ENCODE peak calls at places on chromosomes 4 and X, in ten cellular contexts. One of them, this sample, is unnamed.
A peak's percentile ranks its signal among the peaks of the same experiment; 100 is the strongest.

GRCh38 chrX:39769748-39770147 is 328.0 kb downstream of the BCOR start:
- DNase-seq in NCI-H2081: no peak
- DNase-seq in glutamatergic neuron: no peak
- DNase-seq in stimulated activated CD8-positive, alpha-beta memory T cell treated with anti-CD3 and anti-CD28 coated beads, Interleukin-12 subunit alpha, Interleukin-12 subunit beta, amount 100 ng/mL, for 4 hours: no peak
- DNase-seq in T47D: no peak
- DNase-seq in stimulated activated CD4-positive, alpha-beta T cell treated with anti-CD3 and anti-CD28 coated beads, TNF-alpha, amount 100 ng/mL, for 1 hour: no peak
- DNase-seq in sigmoid colon: no peak
- DNase-seq in GM13976: no peak
- DNase-seq in PC-9: no peak
- DNase-seq in KBM-7: no peak
- DNase-seq in this sample: no peak

GRCh38 chr4:176794151-176794550 is 1.4 kb upstream of the VEGFC start:
- DNase-seq in NCI-H2081: no peak
- DNase-seq in glutamatergic neuron: no peak
- DNase-seq in stimulated activated CD8-positive, alpha-beta memory T cell treated with anti-CD3 and anti-CD28 coated beads, Interleukin-12 subunit alpha, Interleukin-12 subunit beta, amount 100 ng/mL, for 4 hours: no peak
- DNase-seq in T47D: peak; percentile 20
- DNase-seq in stimulated activated CD4-positive, alpha-beta T cell treated with anti-CD3 and anti-CD28 coated beads, TNF-alpha, amount 100 ng/mL, for 1 hour: no peak
- DNase-seq in sigmoid colon: no peak
- DNase-seq in GM13976: no peak
- DNase-seq in PC-9: no peak
- DNase-seq in KBM-7: no peak
- DNase-seq in this sample: no peak

GRCh38 chrX:69307736-69308135 is 142.5 kb upstream of the PJA1 start:
- DNase-seq in NCI-H2081: no peak
- DNase-seq in glutamatergic neuron: peak; percentile 43
- DNase-seq in stimulated activated CD8-positive, alpha-beta memory T cell treated with anti-CD3 and anti-CD28 coated beads, Interleukin-12 subunit alpha, Interleukin-12 subunit beta, amount 100 ng/mL, for 4 hours: no peak
- DNase-seq in T47D: no peak
- DNase-seq in stimulated activated CD4-positive, alpha-beta T cell treated with anti-CD3 and anti-CD28 coated beads, TNF-alpha, amount 100 ng/mL, for 1 hour: no peak
- DNase-seq in sigmoid colon: no peak
- DNase-seq in GM13976: no peak
- DNase-seq in PC-9: no peak
- DNase-seq in KBM-7: no peak
- DNase-seq in this sample: no peak

GRCh38 chrX:38326086-38326485 is 1.2 kb downstream of the RPGR start:
- DNase-seq in NCI-H2081: no peak
- DNase-seq in glutamatergic neuron: no peak
- DNase-seq in stimulated activated CD8-positive, alpha-beta memory T cell treated with anti-CD3 and anti-CD28 coated beads, Interleukin-12 subunit alpha, Interleukin-12 subunit beta, amount 100 ng/mL, for 4 hours: no peak
- DNase-seq in T47D: no peak
- DNase-seq in stimulated activated CD4-positive, alpha-beta T cell treated with anti-CD3 and anti-CD28 coated beads, TNF-alpha, amount 100 ng/mL, for 1 hour: no peak
- DNase-seq in sigmoid colon: no peak
- DNase-seq in GM13976: no peak
- DNase-seq in PC-9: no peak
- DNase-seq in KBM-7: no peak
- DNase-seq in this sample: no peak

GRCh38 chr4:147683172-147683571 is 791 bp downstream of the PRMT9 start:
- DNase-seq in NCI-H2081: peak; percentile 6
- DNase-seq in glutamatergic neuron: no peak
- DNase-seq in stimulated activated CD8-positive, alpha-beta memory T cell treated with anti-CD3 and anti-CD28 coated beads, Interleukin-12 subunit alpha, Interleukin-12 subunit beta, amount 100 ng/mL, for 4 hours: no peak
- DNase-seq in T47D: peak; percentile 7
- DNase-seq in stimulated activated CD4-positive, alpha-beta T cell treated with anti-CD3 and anti-CD28 coated beads, TNF-alpha, amount 100 ng/mL, for 1 hour: no peak
- DNase-seq in sigmoid colon: peak; percentile 76
- DNase-seq in GM13976: peak; percentile 40
- DNase-seq in PC-9: no peak
- DNase-seq in KBM-7: peak; percentile 47
- DNase-seq in this sample: peak; percentile 42

GRCh38 chrX:153651540-153652079 is 4.6 kb downstream of the DUSP9 start:
- DNase-seq in NCI-H2081: no peak
- DNase-seq in glutamatergic neuron: no peak
- DNase-seq in stimulated activated CD8-positive, alpha-beta memory T cell treated with anti-CD3 and anti-CD28 coated beads, Interleukin-12 subunit alpha, Interleukin-12 subunit beta, amount 100 ng/mL, for 4 hours: no peak
- DNase-seq in T47D: peak; percentile 35
- DNase-seq in stimulated activated CD4-positive, alpha-beta T cell treated with anti-CD3 and anti-CD28 coated beads, TNF-alpha, amount 100 ng/mL, for 1 hour: no peak
- DNase-seq in sigmoid colon: peak; percentile 20
- DNase-seq in GM13976: no peak
- DNase-seq in PC-9: no peak
- DNase-seq in KBM-7: peak; percentile 48
- DNase-seq in this sample: no peak

GRCh38 chrX:20527041-20527440 is 260.3 kb upstream of the RPS6KA3 start:
- DNase-seq in NCI-H2081: no peak
- DNase-seq in glutamatergic neuron: no peak
- DNase-seq in stimulated activated CD8-positive, alpha-beta memory T cell treated with anti-CD3 and anti-CD28 coated beads, Interleukin-12 subunit alpha, Interleukin-12 subunit beta, amount 100 ng/mL, for 4 hours: no peak
- DNase-seq in T47D: no peak
- DNase-seq in stimulated activated CD4-positive, alpha-beta T cell treated with anti-CD3 and anti-CD28 coated beads, TNF-alpha, amount 100 ng/mL, for 1 hour: no peak
- DNase-seq in sigmoid colon: no peak
- DNase-seq in GM13976: no peak
- DNase-seq in PC-9: no peak
- DNase-seq in KBM-7: no peak
- DNase-seq in this sample: no peak

GRCh38 chr4:103934178-103934789 is 214.5 kb upstream of the TACR3 start:
- DNase-seq in NCI-H2081: peak; percentile 29
- DNase-seq in glutamatergic neuron: no peak
- DNase-seq in stimulated activated CD8-positive, alpha-beta memory T cell treated with anti-CD3 and anti-CD28 coated beads, Interleukin-12 subunit alpha, Interleukin-12 subunit beta, amount 100 ng/mL, for 4 hours: no peak
- DNase-seq in T47D: peak; percentile 58
- DNase-seq in stimulated activated CD4-positive, alpha-beta T cell treated with anti-CD3 and anti-CD28 coated beads, TNF-alpha, amount 100 ng/mL, for 1 hour: no peak
- DNase-seq in sigmoid colon: no peak
- DNase-seq in GM13976: peak; percentile 63
- DNase-seq in PC-9: no peak
- DNase-seq in KBM-7: peak; percentile 39
- DNase-seq in this sample: peak; percentile 67

This sample was measured in MM.1S.